ENCODE peak calls at places on chromosomes 1 and 21, in four cellular contexts. One of them, this sample, is unnamed.
A peak's percentile ranks its signal among the peaks of the same experiment; 100 is the strongest.

GRCh38 chr21:15058718-15059316 is 6.0 kb downstream of the NRIP1 start:
- DNase-seq in anterior cingulate cortex: no peak
- DNase-seq in lung: no peak
- DNase-seq in caudate nucleus: no peak
- DNase-seq in this sample: no peak

GRCh38 chr1:65792671-65793358 is at the start of gene PDE4B:
- DNase-seq in anterior cingulate cortex: no peak
- DNase-seq in lung: no peak
- DNase-seq in caudate nucleus: no peak
- DNase-seq in this sample: no peak

GRCh38 chr1:225700164-225700740 is 47.3 kb upstream of the ENAH start:
- DNase-seq in anterior cingulate cortex: no peak
- DNase-seq in lung: no peak
- DNase-seq in caudate nucleus: no peak
- DNase-seq in this sample: no peak

GRCh38 chr1:28144203-28145135 is 32.0 kb downstream of the PTAFR start:
- DNase-seq in anterior cingulate cortex: no peak
- DNase-seq in lung: no peak
- DNase-seq in caudate nucleus: no peak
- DNase-seq in this sample: peak; percentile 56

GRCh38 chr21:44996501-44996921 is 56.7 kb downstream of the SLX9 start:
- DNase-seq in anterior cingulate cortex: no peak
- DNase-seq in lung: no peak
- DNase-seq in caudate nucleus: no peak
- DNase-seq in this sample: no peak

GRCh38 chr1:61426254-61426653 is 298.7 kb downstream of the TM2D1 start:
- DNase-seq in anterior cingulate cortex: no peak
- DNase-seq in lung: no peak
- DNase-seq in caudate nucleus: no peak
- DNase-seq in this sample: no peak

GRCh38 chr1:45621501-45621836 is 2.4 kb downstream of the CCDC17 start:
- DNase-seq in anterior cingulate cortex: no peak
- DNase-seq in lung: no peak
- DNase-seq in caudate nucleus: no peak
- DNase-seq in this sample: peak; percentile 15

GRCh38 chr21:41307219-41307618 is 9.4 kb upstream of the FAM3B start:
- DNase-seq in anterior cingulate cortex: no peak
- DNase-seq in lung: no peak
- DNase-seq in caudate nucleus: no peak
- DNase-seq in this sample: no peak

GRCh38 chr1:15633756-15634420 is 16.6 kb downstream of the DDI2 start:
- DNase-seq in anterior cingulate cortex: no peak
- DNase-seq in lung: no peak
- DNase-seq in caudate nucleus: no peak
- DNase-seq in this sample: no peak

GRCh38 chr1:208595745-208596144 is 351.6 kb upstream of the PLXNA2 start:
- DNase-seq in anterior cingulate cortex: no peak
- DNase-seq in lung: no peak
- DNase-seq in caudate nucleus: no peak
- DNase-seq in this sample: no peak

GRCh38 chr1:214422137-214422671 is 129.2 kb downstream of the PTPN14 start:
- DNase-seq in anterior cingulate cortex: no peak
- DNase-seq in lung: no peak
- DNase-seq in caudate nucleus: no peak
- DNase-seq in this sample: no peak

GRCh38 chr1:210598135-210598652 is 269.5 kb downstream of the HHAT start:
- DNase-seq in anterior cingulate cortex: no peak
- DNase-seq in lung: peak; percentile 45
- DNase-seq in caudate nucleus: no peak
- DNase-seq in this sample: no peak

GRCh38 chr1:6866825-6867224 is 81.6 kb downstream of the CAMTA1 start:
- DNase-seq in anterior cingulate cortex: no peak
- DNase-seq in lung: no peak
- DNase-seq in caudate nucleus: no peak
- DNase-seq in this sample: no peak

This sample was measured in NAMALWA.